ENCODE peak calls at places on chromosomes 2 and 18, in five cellular contexts. One of them, this sample, is unnamed.
A peak's percentile ranks its signal among the peaks of the same experiment; 100 is the strongest.

GRCh38 chr2:167069855-167070254 is 181.6 kb downstream of the XIRP2 start:
- DNase-seq in IMR-90: peak; percentile 4
- DNase-seq in SK-N-SH: no peak
- DNase-seq in K562: no peak
- DNase-seq in GM12878: no peak
- DNase-seq in this sample: no peak

GRCh38 chr2:100397976-100398375 is 19.5 kb downstream of the CHST10 start:
- DNase-seq in IMR-90: no peak
- DNase-seq in SK-N-SH: peak; percentile 3
- DNase-seq in K562: no peak
- DNase-seq in GM12878: no peak
- DNase-seq in this sample: no peak

GRCh38 chr2:201126308-201127127 is 10.6 kb downstream of the CFLAR start:
- DNase-seq in IMR-90: peak; percentile 49
- DNase-seq in SK-N-SH: no peak
- DNase-seq in K562: no peak
- DNase-seq in GM12878: no peak
- DNase-seq in this sample: no peak

GRCh38 chr2:5549061-5549601 is 143.1 kb upstream of the SOX11 start:
- DNase-seq in IMR-90: peak; percentile 36
- DNase-seq in SK-N-SH: no peak
- DNase-seq in K562: no peak
- DNase-seq in GM12878: no peak
- DNase-seq in this sample: no peak

GRCh38 chr18:78610179-78610578 is 369.4 kb upstream of the SALL3 start:
- DNase-seq in IMR-90: no peak
- DNase-seq in SK-N-SH: no peak
- DNase-seq in K562: no peak
- DNase-seq in GM12878: no peak
- DNase-seq in this sample: no peak

GRCh38 chr2:237687666-237688065 is 60.3 kb downstream of the LRRFIP1 start:
- DNase-seq in IMR-90: peak; percentile 99
- DNase-seq in SK-N-SH: peak; percentile 58
- DNase-seq in K562: no peak
- DNase-seq in GM12878: no peak
- DNase-seq in this sample: peak; percentile 90

GRCh38 chr18:13280066-13280795 is 61.7 kb downstream of the LDLRAD4 start:
- DNase-seq in IMR-90: no peak
- DNase-seq in SK-N-SH: no peak
- DNase-seq in K562: no peak
- DNase-seq in GM12878: no peak
- DNase-seq in this sample: no peak

GRCh38 chr18:56709463-56709862 is 58.3 kb downstream of the WDR7 start:
- DNase-seq in IMR-90: peak; percentile 90
- DNase-seq in SK-N-SH: peak; percentile 23
- DNase-seq in K562: peak; percentile 30
- DNase-seq in GM12878: peak; percentile 46
- DNase-seq in this sample: peak; percentile 54

GRCh38 chr2:57981369-57981768 is 65.2 kb upstream of the VRK2 start:
- DNase-seq in IMR-90: peak; percentile 61
- DNase-seq in SK-N-SH: no peak
- DNase-seq in K562: no peak
- DNase-seq in GM12878: no peak
- DNase-seq in this sample: no peak

GRCh38 chr2:191038241-191038725 is 24.3 kb upstream of the STAT1 start:
- DNase-seq in IMR-90: peak; percentile 80
- DNase-seq in SK-N-SH: no peak
- DNase-seq in K562: peak; percentile 37
- DNase-seq in GM12878: no peak
- DNase-seq in this sample: no peak
- TF ChIP-seq RAD21 in IMR-90: no peak
- TF ChIP-seq RAD21 in SK-N-SH: no peak
- TF ChIP-seq RAD21 in K562: no peak
- TF ChIP-seq RAD21 in GM12878: no peak
- TF ChIP-seq RAD21 in this sample: no peak

DNA sequence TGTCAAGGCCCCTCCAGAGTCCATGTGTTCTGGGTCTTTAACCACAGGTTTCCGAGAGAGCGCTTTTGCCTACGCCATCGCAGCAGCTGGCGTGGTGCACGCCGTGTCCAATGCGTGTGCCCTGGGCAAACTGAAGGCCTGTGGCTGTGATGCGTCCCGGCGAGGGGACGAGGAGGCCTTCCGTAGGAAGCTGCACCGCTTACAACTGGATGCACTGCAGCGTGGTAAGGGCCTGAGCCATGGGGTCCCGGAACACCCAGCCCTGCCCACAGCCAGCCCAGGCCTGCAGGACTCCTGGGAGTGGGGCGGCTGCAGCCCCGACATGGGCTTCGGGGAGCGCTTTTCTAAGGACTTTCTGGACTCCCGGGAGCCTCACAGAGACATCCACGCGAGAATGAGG is 9.3 kb downstream of the WNT10A start:
- DNase-seq in IMR-90: no peak
- DNase-seq in SK-N-SH: no peak
- DNase-seq in K562: no peak
- DNase-seq in GM12878: no peak
- DNase-seq in this sample: no peak
- H3K27me3 ChIP-seq in IMR-90: peaks cover 77% of the 10 kb centered on the region
- H3K27me3 ChIP-seq in SK-N-SH: peaks cover 10% of the 10 kb centered on the region
- H3K27me3 ChIP-seq in K562: peaks cover 2% of the 10 kb centered on the region
- H3K27me3 ChIP-seq in GM12878: no peaks in the 10 kb centered on the region
- H3K27me3 ChIP-seq in this sample: peaks cover 85% of the 10 kb centered on the region

GRCh38 chr2:212288308-212288707 is 250.3 kb downstream of the ERBB4 start:
- DNase-seq in IMR-90: no peak
- DNase-seq in SK-N-SH: no peak
- DNase-seq in K562: no peak
- DNase-seq in GM12878: no peak
- DNase-seq in this sample: no peak
- TF ChIP-seq SMC3 in IMR-90: no peak
- TF ChIP-seq SMC3 in SK-N-SH: no peak
- TF ChIP-seq SMC3 in K562: no peak
- TF ChIP-seq SMC3 in GM12878: no peak
- TF ChIP-seq SMC3 in this sample: no peak

DNA sequence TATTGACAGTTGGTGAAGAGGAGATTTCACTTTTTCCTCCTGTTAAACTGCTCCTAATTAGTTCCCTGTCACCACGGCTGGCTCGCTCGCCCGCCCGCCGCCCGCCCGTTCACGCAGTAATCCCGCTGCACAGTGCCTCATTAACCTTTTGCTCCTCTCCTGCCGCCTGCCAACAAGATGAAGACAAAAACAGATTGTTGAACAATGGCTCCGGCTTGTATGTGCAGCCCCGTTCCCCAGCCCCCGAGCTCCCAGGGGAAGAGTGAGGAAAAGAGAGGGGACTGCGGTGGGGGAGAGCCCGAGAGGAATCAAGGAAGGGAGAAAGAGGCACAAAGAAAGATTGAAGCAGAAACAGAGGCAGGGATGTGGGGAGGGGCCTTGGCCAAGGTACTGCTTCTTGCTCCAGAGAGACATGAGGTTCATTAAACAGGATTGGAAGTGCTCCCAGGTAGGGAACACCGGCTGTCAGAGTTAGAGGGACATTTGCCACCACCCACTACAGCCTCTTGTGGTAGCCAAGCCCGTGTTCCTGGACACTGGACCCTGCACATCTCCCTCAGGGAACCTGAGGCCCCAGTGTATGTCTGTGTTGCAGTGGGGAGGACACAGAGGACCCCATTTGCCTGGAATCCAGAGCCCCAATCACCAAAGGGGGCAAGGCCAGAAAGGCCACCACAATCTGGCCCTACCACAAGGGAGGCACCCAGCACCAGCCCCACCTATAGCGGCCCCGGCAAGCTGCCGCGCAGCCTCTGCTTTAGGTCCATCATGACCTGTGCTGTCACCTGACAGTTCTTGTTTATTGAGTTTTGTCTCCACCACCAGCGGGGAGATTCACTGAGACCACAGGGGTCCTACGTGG is 38.1 kb downstream of the EMX1 start:
- DNase-seq in IMR-90: no peak
- DNase-seq in SK-N-SH: no peak
- DNase-seq in K562: no peak
- DNase-seq in GM12878: no peak
- DNase-seq in this sample: no peak
- TF ChIP-seq RAD21 in IMR-90: no peak
- TF ChIP-seq RAD21 in SK-N-SH: no peak
- TF ChIP-seq RAD21 in K562: no peak
- TF ChIP-seq RAD21 in GM12878: no peak
- TF ChIP-seq RAD21 in this sample: no peak

DNA sequence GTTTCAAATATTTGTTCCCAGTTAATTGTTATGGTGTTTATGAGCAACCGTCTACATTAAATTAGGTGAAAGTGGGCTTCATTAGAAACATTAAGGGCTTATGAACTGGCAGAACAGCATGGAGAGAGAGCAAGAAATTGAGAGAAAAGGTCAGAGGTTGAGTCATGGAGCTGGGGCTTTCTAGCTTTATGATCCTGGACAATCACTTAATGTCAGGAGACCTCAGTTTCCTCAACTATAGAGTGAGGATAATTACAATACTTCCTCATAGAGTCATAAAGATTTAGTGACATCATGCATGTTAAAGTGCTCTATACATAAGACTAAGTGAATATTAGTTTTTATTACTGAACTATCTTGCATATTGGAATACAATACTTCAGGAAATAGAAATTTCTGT is 83.9 kb downstream of the PLCL1 start:
- DNase-seq in IMR-90: no peak
- DNase-seq in SK-N-SH: no peak
- DNase-seq in K562: no peak
- DNase-seq in GM12878: no peak
- DNase-seq in this sample: no peak
- H3K27me3 ChIP-seq in IMR-90: no peaks in the 10 kb centered on the region
- H3K27me3 ChIP-seq in SK-N-SH: no peaks in the 10 kb centered on the region
- H3K27me3 ChIP-seq in K562: no peaks in the 10 kb centered on the region
- H3K27me3 ChIP-seq in GM12878: no peaks in the 10 kb centered on the region
- H3K27me3 ChIP-seq in this sample: no peaks in the 10 kb centered on the region

GRCh38 chr2:38120829-38121228 is 44.9 kb upstream of the CYP1B1 start:
- DNase-seq in IMR-90: no peak
- DNase-seq in SK-N-SH: no peak
- DNase-seq in K562: no peak
- DNase-seq in GM12878: no peak
- DNase-seq in this sample: no peak

GRCh38 chr2:38123862-38124261 is 47.9 kb upstream of the CYP1B1 start:
- DNase-seq in IMR-90: no peak
- DNase-seq in SK-N-SH: no peak
- DNase-seq in K562: no peak
- DNase-seq in GM12878: no peak
- DNase-seq in this sample: no peak

GRCh38 chr2:38125007-38125406 is 49.1 kb upstream of the CYP1B1 start:
- DNase-seq in IMR-90: no peak
- DNase-seq in SK-N-SH: no peak
- DNase-seq in K562: no peak
- DNase-seq in GM12878: no peak
- DNase-seq in this sample: no peak

GRCh38 chr2:38121481-38121880 is 45.5 kb upstream of the CYP1B1 start:
- DNase-seq in IMR-90: no peak
- DNase-seq in SK-N-SH: no peak
- DNase-seq in K562: no peak
- DNase-seq in GM12878: no peak
- DNase-seq in this sample: no peak

GRCh38 chr2:38122344-38122743 is 46.4 kb upstream of the CYP1B1 start:
- DNase-seq in IMR-90: no peak
- DNase-seq in SK-N-SH: no peak
- DNase-seq in K562: no peak
- DNase-seq in GM12878: no peak
- DNase-seq in this sample: no peak
- TF ChIP-seq SMC3 in IMR-90: no peak
- TF ChIP-seq SMC3 in SK-N-SH: no peak
- TF ChIP-seq SMC3 in K562: no peak
- TF ChIP-seq SMC3 in GM12878: no peak
- TF ChIP-seq SMC3 in this sample: no peak

GRCh38 chr2:39377226-39377939 is 59.7 kb downstream of the MAP4K3 start:
- DNase-seq in IMR-90: no peak
- DNase-seq in SK-N-SH: no peak
- DNase-seq in K562: peak; percentile 10
- DNase-seq in GM12878: peak; percentile 81
- DNase-seq in this sample: no peak
- TF ChIP-seq RAD21 in IMR-90: no peak
- TF ChIP-seq RAD21 in SK-N-SH: no peak
- TF ChIP-seq RAD21 in K562: peak; percentile 15
- TF ChIP-seq RAD21 in GM12878: no peak
- TF ChIP-seq RAD21 in this sample: no peak

GRCh38 chr18:22676423-22676822 is 256.7 kb upstream of the RBBP8 start:
- DNase-seq in IMR-90: peak; percentile 54
- DNase-seq in SK-N-SH: no peak
- DNase-seq in K562: no peak
- DNase-seq in GM12878: no peak
- DNase-seq in this sample: no peak
- H3K27me3 ChIP-seq in IMR-90: no peaks in the 10 kb centered on the region
- H3K27me3 ChIP-seq in SK-N-SH: no peaks in the 10 kb centered on the region
- H3K27me3 ChIP-seq in K562: no peaks in the 10 kb centered on the region
- H3K27me3 ChIP-seq in GM12878: peaks cover 3% of the 10 kb centered on the region
- H3K27me3 ChIP-seq in this sample: no peaks in the 10 kb centered on the region

GRCh38 chr2:217826505-217826904 is 176.3 kb downstream of the TNS1 start:
- DNase-seq in IMR-90: no peak
- DNase-seq in SK-N-SH: no peak
- DNase-seq in K562: no peak
- DNase-seq in GM12878: no peak
- DNase-seq in this sample: no peak
- TF ChIP-seq SMC3 in IMR-90: no peak
- TF ChIP-seq SMC3 in SK-N-SH: no peak
- TF ChIP-seq SMC3 in K562: no peak
- TF ChIP-seq SMC3 in GM12878: no peak
- TF ChIP-seq SMC3 in this sample: no peak

DNA sequence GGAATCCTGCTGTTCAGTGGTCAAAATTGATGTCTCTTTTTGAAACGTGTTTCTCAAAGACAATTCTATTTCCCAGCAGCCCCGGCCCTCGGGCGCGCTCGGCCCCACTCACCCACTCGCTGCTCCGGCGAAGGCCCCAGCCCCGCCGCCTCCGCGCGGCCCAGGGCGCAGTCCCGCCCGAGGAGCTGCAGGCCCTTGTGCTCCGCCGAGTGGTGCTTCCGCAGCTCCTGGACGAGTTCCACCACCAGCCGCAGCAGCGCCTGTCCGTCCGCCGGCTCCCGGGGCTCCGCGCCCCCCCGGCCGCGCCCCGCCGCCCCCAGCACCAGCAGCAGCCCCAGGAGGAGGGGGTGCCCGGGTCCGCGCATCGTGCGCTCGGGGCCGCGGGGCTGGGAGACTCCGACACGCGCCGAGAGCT is 413 bp downstream of the ALKAL2 start:
- DNase-seq in IMR-90: peak; percentile 29
- DNase-seq in SK-N-SH: peak; percentile 87
- DNase-seq in K562: no peak
- DNase-seq in GM12878: no peak
- DNase-seq in this sample: no peak
- TF ChIP-seq RAD21 in IMR-90: no peak
- TF ChIP-seq RAD21 in SK-N-SH: no peak
- TF ChIP-seq RAD21 in K562: no peak
- TF ChIP-seq RAD21 in GM12878: no peak
- TF ChIP-seq RAD21 in this sample: no peak